ENCODE peak calls at places on chromosomes 3 and 15, in seven cellular contexts. K, F, X, Q, E, P and V are unnamed samples.

GRCh38 chr3:33980252-33980651 is 181.8 kb downstream of the PDCD6IP start:
- DNase-seq in F (peak), P (peak), Q (no peak), E (no peak), K (no peak), X (peak), V (no peak)

GRCh38 chr3:113212845-113213375 is 1.6 kb downstream of the BOC start:
- DNase-seq in Q (no peak), E (no peak), X (no peak), F (no peak), K (no peak), P (no peak), V (no peak)

GRCh38 chr15:67762610-67763368 is 62.5 kb upstream of the SKOR1 start:
- DNase-seq in X (no peak), E (no peak), K (no peak), P (peak), F (peak), Q (no peak), V (no peak)

GRCh38 chr15:52441846-52442245 is 86.8 kb downstream of the MYO5A start:
- DNase-seq in P (peak), X (no peak), E (no peak), F (no peak), K (no peak), Q (no peak), V (no peak)

GRCh38 chr3:156304406-156304805 is 184.0 kb downstream of the KCNAB1 start:
- DNase-seq in P (peak), K (no peak), Q (no peak), F (peak), X (no peak), E (no peak), V (no peak)

GRCh38 chr3:172622916-172623700 is 87.8 kb downstream of the NCEH1 start:
- DNase-seq in X (no peak), Q (no peak), K (no peak), P (peak), E (peak), F (peak), V (peak)

GRCh38 chr3:107117922-107118576 is 259.2 kb upstream of the CCDC54 start:
- DNase-seq in X (peak), F (peak), P (peak), Q (no peak), K (peak), E (peak), V (no peak)

GRCh38 chr15:49300856-49301255 is 122.2 kb upstream of the FGF7 start:
- DNase-seq in Q (no peak), K (no peak), F (no peak), X (no peak), P (no peak), E (no peak), V (no peak)

GRCh38 chr3:127064391-127065137 is 81.6 kb downstream of the PLXNA1 start:
- DNase-seq in X (no peak), E (no peak), F (peak), Q (no peak), P (peak), K (no peak), V (no peak)